ENCODE peak calls at places on chromosomes 13 and 19, in five cellular contexts. R is uterus, Y is IMR-90, J is ovary, P is heart left ventricle. Q is an unnamed sample.

GRCh38 chr19:10292789-10293636 is 3.3 kb downstream of the ICAM5 start:
- DNase-seq in R (no peak), Y (no peak), J (no peak), P (no peak), Q (no peak)

GRCh38 chr19:49549045-49549444 is 21.2 kb downstream of the RCN3 start:
- DNase-seq in R (no peak), Y (no peak), J (no peak), P (no peak), Q (no peak)

GRCh38 chr19:32908641-32909190 is 39.1 kb upstream of the SLC7A9 start:
- DNase-seq in R (no peak), Y (no peak), J (no peak), P (no peak), Q (no peak)

GRCh38 chr19:16825312-16826168 is 3.7 kb upstream of the SIN3B start:
- DNase-seq in R (peak; percentile 86), Y (peak; percentile 63), J (peak; percentile 79), P (peak; percentile 60), Q (no peak)

GRCh38 chr19:53466726-53467125 is 807 bp upstream of the ZNF813 start:
- DNase-seq in R (no peak), Y (no peak), J (no peak), P (no peak), Q (no peak)

GRCh38 chr19:46486358-46486757 is 9.3 kb downstream of the PNMA8B start:
- DNase-seq in R (no peak), Y (no peak), J (no peak), P (no peak), Q (no peak)

GRCh38 chr19:35712910-35713845 is 4.6 kb upstream of the KMT2B start:
- DNase-seq in R (no peak), Y (no peak), J (no peak), P (no peak), Q (no peak)

GRCh38 chr13:70723732-70724131 is 615.5 kb upstream of the KLHL1 start:
- DNase-seq in R (no peak), Y (no peak), J (no peak), P (no peak), Q (no peak)

GRCh38 chr13:99396446-99396845 is 89.2 kb upstream of the GPR183 start:
- DNase-seq in R (no peak), Y (no peak), J (no peak), P (no peak), Q (no peak)

GRCh38 chr13:93172109-93172508 is 54.5 kb upstream of the GPC6 start:
- DNase-seq in R (no peak), Y (no peak), J (no peak), P (no peak), Q (no peak)

GRCh38 chr13:94309997-94310842 is 169.3 kb downstream of the DCT start:
- DNase-seq in R (no peak), Y (peak; percentile 96), J (no peak), P (no peak), Q (no peak)

GRCh38 chr13:42378383-42378780 is 106.4 kb downstream of the AKAP11 start:
- DNase-seq in R (no peak), Y (no peak), J (no peak), P (no peak), Q (no peak)

GRCh38 chr13:78139765-78140164 is 221.1 kb upstream of the EDNRB start:
- DNase-seq in R (no peak), Y (no peak), J (no peak), P (no peak), Q (no peak)

GRCh38 chr19:40191836-40192646 is 815 bp downstream of the MAP3K10 start:
- DNase-seq in R (no peak), Y (peak; percentile 19), J (peak; percentile 57), P (peak; percentile 42), Q (peak; percentile 82)

GRCh38 chr13:51913421-51914136 is 51.8 kb downstream of the CCDC70 start:
- DNase-seq in R (no peak), Y (no peak), J (no peak), P (no peak), Q (no peak)

GRCh38 chr13:52827839-52828238 is 20.6 kb downstream of the PCDH8 start:
- DNase-seq in R (no peak), Y (no peak), J (no peak), P (no peak), Q (no peak)

GRCh38 chr19:56477429-56478338 is 539 bp upstream of the ZNF667 start:
- DNase-seq in R (peak; percentile 89), Y (peak; percentile 91), J (peak; percentile 92), P (peak; percentile 93), Q (peak; percentile 93)

GRCh38 chr19:50167314-50167721 is 4.2 kb upstream of the IZUMO2 start:
- DNase-seq in R (no peak), Y (no peak), J (no peak), P (no peak), Q (no peak)

GRCh38 chr19:4539697-4540581 is at the start of gene LRG1:
- DNase-seq in R (peak; percentile 50), Y (no peak), J (peak; percentile 82), P (no peak), Q (peak; percentile 92)

GRCh38 chr19:8336665-8337064 is 6.4 kb downstream of the KANK3 start:
- DNase-seq in R (no peak), Y (no peak), J (no peak), P (no peak), Q (no peak)

GRCh38 chr13:110855363-110855762 is 59.5 kb downstream of the ANKRD10 start:
- DNase-seq in R (no peak), Y (no peak), J (no peak), P (no peak), Q (no peak)

GRCh38 chr13:95352486-95352885 is 51.2 kb upstream of the ABCC4 start:
- DNase-seq in R (no peak), Y (no peak), J (no peak), P (no peak), Q (no peak)

GRCh38 chr13:85825454-85825853 is 26.2 kb upstream of the SLITRK6 start:
- DNase-seq in R (no peak), Y (peak; percentile 6), J (no peak), P (no peak), Q (no peak)

GRCh38 chr13:53953205-53953604 is 924.6 kb downstream of the OLFM4 start:
- DNase-seq in R (no peak), Y (no peak), J (no peak), P (no peak), Q (no peak)

GRCh38 chr13:98482476-98483444 is 94.1 kb downstream of the STK24 start:
- DNase-seq in R (no peak), Y (peak; percentile 74), J (peak; percentile 80), P (peak; percentile 74), Q (no peak)

GRCh38 chr13:94967183-94968039 is 255.1 kb upstream of the SOX21 start:
- DNase-seq in R (no peak), Y (no peak), J (peak; percentile 24), P (no peak), Q (no peak)

GRCh38 chr13:44759723-44760360 is 183.7 kb upstream of the TSC22D1 start:
- DNase-seq in R (no peak), Y (peak; percentile 54), J (no peak), P (no peak), Q (no peak)

GRCh38 chr19:23817519-23817918 is 58.8 kb upstream of the ZNF681 start:
- DNase-seq in R (peak; percentile 54), Y (peak; percentile 4), J (no peak), P (no peak), Q (no peak)

GRCh38 chr13:24802074-24802473 is 38.1 kb downstream of the RNF17 start:
- DNase-seq in R (no peak), Y (no peak), J (no peak), P (no peak), Q (no peak)

GRCh38 chr19:17879466-17879865 is 7.7 kb downstream of the SLC5A5 start:
- DNase-seq in R (no peak), Y (no peak), J (no peak), P (no peak), Q (no peak)

GRCh38 chr19:19179548-19180441 is 9.7 kb upstream of the MEF2B start:
- DNase-seq in R (no peak), Y (no peak), J (no peak), P (no peak), Q (no peak)
- H3K36me3 ChIP-seq in R (no peaks in the 10 kb centered on the region), Y (peaks cover 34% of the 10 kb centered on the region), J (no peaks in the 10 kb centered on the region), P (peaks cover 6% of the 10 kb centered on the region), Q (peaks cover 95% of the 10 kb centered on the region)

DNA sequence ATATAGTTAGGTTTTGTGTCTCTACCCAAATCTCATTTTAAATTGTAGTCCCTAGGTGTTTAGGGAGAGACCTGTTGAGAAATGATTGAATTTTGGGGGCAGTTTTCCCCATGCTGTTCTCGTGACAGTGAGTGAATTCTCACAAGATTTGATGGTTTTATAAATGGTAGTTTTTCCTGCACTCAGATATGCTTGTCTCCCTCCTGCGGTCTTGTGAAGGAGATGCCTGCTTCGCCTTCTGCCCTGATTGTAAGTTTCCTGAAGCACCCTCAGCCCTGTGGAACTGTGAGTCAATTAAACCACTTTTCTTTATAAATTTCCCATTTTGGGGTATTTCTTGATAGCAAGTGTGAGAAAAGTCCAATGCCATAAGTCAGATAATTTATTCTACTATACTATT is 1977.5 kb upstream of the PCDH20 start:
- DNase-seq in R (no peak), Y (peak; percentile 3), J (no peak), P (no peak), Q (no peak)
- TF ChIP-seq CTCF in R (no peak), Y (no peak), J (no peak), P (no peak), Q (no peak)

DNA sequence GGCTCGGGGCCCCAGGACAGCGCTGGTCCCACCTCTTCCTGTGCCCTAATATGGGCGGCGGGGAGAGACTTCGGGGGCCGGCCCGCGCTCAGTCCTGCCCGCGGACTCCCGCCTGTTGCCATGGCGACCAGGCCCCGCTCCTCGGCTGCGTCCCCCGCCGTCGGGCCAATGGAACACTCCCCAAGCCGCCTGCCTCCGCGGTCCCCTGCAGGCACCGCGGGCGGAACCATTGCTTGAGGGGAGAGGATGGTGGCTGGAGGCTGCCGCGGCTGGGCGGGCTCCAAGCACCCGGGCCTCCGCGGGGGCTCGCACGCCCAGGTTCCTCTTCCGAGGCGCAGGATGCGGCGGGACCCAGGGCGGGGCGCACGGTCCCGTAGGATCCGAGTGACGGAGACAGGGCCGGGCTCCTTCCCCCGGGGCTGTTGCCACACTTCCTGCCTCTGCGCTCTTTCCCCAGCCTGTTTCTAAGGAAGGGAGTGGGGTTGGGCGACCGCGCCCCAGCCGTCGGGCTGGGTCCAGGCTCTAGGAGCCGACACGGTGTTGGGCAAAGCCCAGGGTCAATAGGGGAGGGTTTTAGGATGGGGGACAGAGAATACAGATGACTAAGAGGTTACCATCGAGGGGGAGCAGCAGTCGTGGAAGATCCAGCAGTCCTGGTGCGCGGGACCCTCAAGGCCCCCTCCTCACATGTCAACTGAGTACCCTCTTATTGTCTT is 1.2 kb upstream of the JUNB start:
- DNase-seq in R (peak; percentile 97), Y (peak; percentile 93), J (peak; percentile 99), P (peak; percentile 98), Q (peak; percentile 100)
- TF ChIP-seq POLR2A in R (peak; percentile 94), Y (peak; percentile 15), J (peak; percentile 95), P (no peak), Q (peak; percentile 69)

GRCh38 chr13:48497669-48498068 is 35.2 kb downstream of the RCBTB2 start:
- DNase-seq in R (no peak), Y (no peak), J (no peak), P (no peak), Q (no peak)
- H3K36me3 ChIP-seq in R (no peaks in the 10 kb centered on the region), Y (no peaks in the 10 kb centered on the region), J (no peaks in the 10 kb centered on the region), P (peaks cover 2% of the 10 kb centered on the region), Q (no peaks in the 10 kb centered on the region)

Q was measured in spleen.